ENCODE peak calls at places on chromosomes 7 and 10, in ten cellular contexts. Q is AG04450; H is iris pigment epithelial cell; P is activated T-cell treated with anti-CD3 and anti-CD28 coated beads for 4 hours; X is GM23338; T is stimulated activated CD8-positive, alpha-beta memory T cell treated with anti-CD3 and anti-CD28 coated beads, Interleukin-4, amount 100 ng/mL, for 4 hours; V is pons; A is spleen; E is tibial nerve; L is HFFc6. S is an unnamed sample.

GRCh38 chr10:104406715-104407517 is 53.3 kb downstream of the CFAP58 start:
- DNase-seq in Q (peak), H (peak), P (no peak), X (peak), T (no peak), V (peak), A (no peak), E (no peak), L (peak), S (no peak)

GRCh38 chr10:91006001-91006751 is 85.3 kb upstream of the ANKRD1 start:
- DNase-seq in Q (peak), H (peak), P (peak), X (peak), T (peak), V (peak), A (peak), E (peak), L (peak), S (peak)

GRCh38 chr7:131543298-131543697 is 13.1 kb downstream of the PODXL start:
- DNase-seq in Q (no peak), H (no peak), P (no peak), X (no peak), T (no peak), V (no peak), A (peak), E (no peak), L (no peak), S (no peak)

GRCh38 chr10:22681301-22681700 is 33.1 kb downstream of the PIP4K2A start:
- DNase-seq in Q (no peak), H (no peak), P (no peak), X (no peak), T (no peak), V (no peak), A (no peak), E (no peak), L (no peak), S (no peak)

GRCh38 chr7:55550010-55550409 is 22.3 kb downstream of the VOPP1 start:
- DNase-seq in Q (no peak), H (no peak), P (no peak), X (no peak), T (no peak), V (no peak), A (no peak), E (no peak), L (no peak), S (no peak)

GRCh38 chr7:105205592-105206211 is 183.0 kb downstream of the SRPK2 start:
- DNase-seq in Q (no peak), H (no peak), P (no peak), X (no peak), T (no peak), V (no peak), A (no peak), E (no peak), L (no peak), S (no peak)

GRCh38 chr7:2018786-2019692 is 213.7 kb downstream of the MAD1L1 start:
- DNase-seq in Q (peak), H (peak), P (peak), X (no peak), T (no peak), V (no peak), A (peak), E (no peak), L (peak), S (no peak)

GRCh38 chr10:133520193-133520738 is 6.9 kb upstream of the CYP2E1 start:
- DNase-seq in Q (no peak), H (peak), P (peak), X (peak), T (peak), V (peak), A (peak), E (peak), L (peak), S (peak)

GRCh38 chr7:123570390-123571182 is 13.0 kb upstream of the NDUFA5 start:
- DNase-seq in Q (no peak), H (peak), P (no peak), X (no peak), T (no peak), V (no peak), A (no peak), E (no peak), L (no peak), S (no peak)

GRCh38 chr10:88126699-88127098 is 263.3 kb downstream of the PTEN start:
- DNase-seq in Q (no peak), H (no peak), P (no peak), X (no peak), T (no peak), V (no peak), A (no peak), E (no peak), L (no peak), S (no peak)

GRCh38 chr7:137045573-137045972 is 177.1 kb downstream of the CHRM2 start:
- DNase-seq in Q (no peak), H (no peak), P (no peak), X (no peak), T (no peak), V (no peak), A (no peak), E (no peak), L (no peak), S (no peak)

GRCh38 chr7:2953588-2954407 is 89.9 kb downstream of the CARD11 start:
- DNase-seq in Q (no peak), H (no peak), P (no peak), X (no peak), T (no peak), V (peak), A (no peak), E (no peak), L (no peak), S (no peak)

GRCh38 chr7:101673951-101674350 is 44.9 kb upstream of the MYL10 start:
- DNase-seq in Q (no peak), H (peak), P (no peak), X (no peak), T (no peak), V (no peak), A (no peak), E (no peak), L (no peak), S (no peak)

S was measured in activated naive CD4-positive, alpha-beta T cell.